ENCODE peak calls at places on chromosomes 6 and 20, in six cellular contexts. One of them, this sample, is unnamed.

GRCh38 chr6:122114733-122115132 is 284.7 kb upstream of the HSF2 start:
- DNase-seq in pancreas: no peak
- DNase-seq in cardiac muscle cell: no peak
- DNase-seq in Peyer's patch: no peak
- DNase-seq in gastrocnemius medialis: no peak
- DNase-seq in CD8-positive, alpha-beta memory T cell: no peak
- DNase-seq in this sample: no peak

GRCh38 chr6:151723152-151723551 is 84.3 kb upstream of the ESR1 start:
- DNase-seq in pancreas: no peak
- DNase-seq in cardiac muscle cell: no peak
- DNase-seq in Peyer's patch: no peak
- DNase-seq in gastrocnemius medialis: no peak
- DNase-seq in CD8-positive, alpha-beta memory T cell: no peak
- DNase-seq in this sample: no peak

GRCh38 chr6:34015576-34015975 is 130.3 kb downstream of the GRM4 start:
- DNase-seq in pancreas: no peak
- DNase-seq in cardiac muscle cell: peak; percentile 8
- DNase-seq in Peyer's patch: no peak
- DNase-seq in gastrocnemius medialis: no peak
- DNase-seq in CD8-positive, alpha-beta memory T cell: peak; percentile 20
- DNase-seq in this sample: no peak

GRCh38 chr6:158653577-158654354 is 3.9 kb downstream of the SYTL3 start:
- DNase-seq in pancreas: no peak
- DNase-seq in cardiac muscle cell: peak; percentile 73
- DNase-seq in Peyer's patch: peak; percentile 94
- DNase-seq in gastrocnemius medialis: no peak
- DNase-seq in CD8-positive, alpha-beta memory T cell: peak; percentile 96
- DNase-seq in this sample: no peak

GRCh38 chr6:2480267-2480966 is 235.0 kb upstream of the GMDS start:
- DNase-seq in pancreas: no peak
- DNase-seq in cardiac muscle cell: peak; percentile 85
- DNase-seq in Peyer's patch: no peak
- DNase-seq in gastrocnemius medialis: no peak
- DNase-seq in CD8-positive, alpha-beta memory T cell: no peak
- DNase-seq in this sample: no peak

GRCh38 chr6:87630746-87631145 is 40.8 kb downstream of the ORC3 start:
- DNase-seq in pancreas: no peak
- DNase-seq in cardiac muscle cell: no peak
- DNase-seq in Peyer's patch: no peak
- DNase-seq in gastrocnemius medialis: no peak
- DNase-seq in CD8-positive, alpha-beta memory T cell: no peak
- DNase-seq in this sample: no peak

GRCh38 chr6:159578629-159579028 is 114.4 kb downstream of the SOD2 start:
- DNase-seq in pancreas: no peak
- DNase-seq in cardiac muscle cell: no peak
- DNase-seq in Peyer's patch: no peak
- DNase-seq in gastrocnemius medialis: no peak
- DNase-seq in CD8-positive, alpha-beta memory T cell: no peak
- DNase-seq in this sample: no peak

GRCh38 chr20:36153754-36154695 is 515 bp upstream of the EPB41L1 start:
- DNase-seq in pancreas: peak; percentile 94
- DNase-seq in cardiac muscle cell: peak; percentile 84
- DNase-seq in Peyer's patch: peak; percentile 79
- DNase-seq in gastrocnemius medialis: peak; percentile 52
- DNase-seq in CD8-positive, alpha-beta memory T cell: no peak
- DNase-seq in this sample: peak; percentile 80

GRCh38 chr6:3317741-3318211 is 59.0 kb downstream of the PSMG4 start:
- DNase-seq in pancreas: no peak
- DNase-seq in cardiac muscle cell: no peak
- DNase-seq in Peyer's patch: no peak
- DNase-seq in gastrocnemius medialis: peak; percentile 38
- DNase-seq in CD8-positive, alpha-beta memory T cell: no peak
- DNase-seq in this sample: no peak

GRCh38 chr20:57735831-57736737 is 26.3 kb upstream of the PMEPA1 start:
- DNase-seq in pancreas: no peak
- DNase-seq in cardiac muscle cell: no peak
- DNase-seq in Peyer's patch: no peak
- DNase-seq in gastrocnemius medialis: no peak
- DNase-seq in CD8-positive, alpha-beta memory T cell: no peak
- DNase-seq in this sample: no peak

GRCh38 chr20:47922280-47922675 is 137.0 kb upstream of the SULF2 start:
- DNase-seq in pancreas: no peak
- DNase-seq in cardiac muscle cell: peak; percentile 64
- DNase-seq in Peyer's patch: no peak
- DNase-seq in gastrocnemius medialis: no peak
- DNase-seq in CD8-positive, alpha-beta memory T cell: no peak
- DNase-seq in this sample: no peak

GRCh38 chr6:151052021-151052646 is 186.6 kb downstream of the MTHFD1L start:
- DNase-seq in pancreas: no peak
- DNase-seq in cardiac muscle cell: no peak
- DNase-seq in Peyer's patch: no peak
- DNase-seq in gastrocnemius medialis: no peak
- DNase-seq in CD8-positive, alpha-beta memory T cell: no peak
- DNase-seq in this sample: peak; percentile 47

GRCh38 chr6:155646443-155646842 is 190.8 kb upstream of the NOX3 start:
- DNase-seq in pancreas: no peak
- DNase-seq in cardiac muscle cell: peak; percentile 59
- DNase-seq in Peyer's patch: no peak
- DNase-seq in gastrocnemius medialis: no peak
- DNase-seq in CD8-positive, alpha-beta memory T cell: no peak
- DNase-seq in this sample: no peak

GRCh38 chr6:6893701-6894100 is 214.1 kb upstream of the RREB1 start:
- DNase-seq in pancreas: no peak
- DNase-seq in cardiac muscle cell: no peak
- DNase-seq in Peyer's patch: no peak
- DNase-seq in gastrocnemius medialis: no peak
- DNase-seq in CD8-positive, alpha-beta memory T cell: no peak
- DNase-seq in this sample: no peak

GRCh38 chr6:83193747-83194582 is 808 bp downstream of the RWDD2A start:
- DNase-seq in pancreas: peak; percentile 80
- DNase-seq in cardiac muscle cell: peak; percentile 22
- DNase-seq in Peyer's patch: peak; percentile 57
- DNase-seq in gastrocnemius medialis: peak; percentile 10
- DNase-seq in CD8-positive, alpha-beta memory T cell: peak; percentile 49
- DNase-seq in this sample: peak; percentile 20

GRCh38 chr6:142537612-142538478 is 236.0 kb downstream of the ADGRG6 start:
- DNase-seq in pancreas: no peak
- DNase-seq in cardiac muscle cell: peak; percentile 52
- DNase-seq in Peyer's patch: no peak
- DNase-seq in gastrocnemius medialis: no peak
- DNase-seq in CD8-positive, alpha-beta memory T cell: no peak
- DNase-seq in this sample: no peak

GRCh38 chr6:41712651-41713103 is 22.7 kb downstream of the TFEB start:
- DNase-seq in pancreas: peak; percentile 92
- DNase-seq in cardiac muscle cell: no peak
- DNase-seq in Peyer's patch: no peak
- DNase-seq in gastrocnemius medialis: peak; percentile 77
- DNase-seq in CD8-positive, alpha-beta memory T cell: no peak
- DNase-seq in this sample: peak; percentile 77

GRCh38 chr20:3282271-3283221 is 43.6 kb upstream of the SLC4A11 start:
- DNase-seq in pancreas: no peak
- DNase-seq in cardiac muscle cell: no peak
- DNase-seq in Peyer's patch: no peak
- DNase-seq in gastrocnemius medialis: no peak
- DNase-seq in CD8-positive, alpha-beta memory T cell: no peak
- DNase-seq in this sample: peak; percentile 61

GRCh38 chr20:49281059-49281912 is 3.4 kb upstream of the ZNFX1 start:
- DNase-seq in pancreas: no peak
- DNase-seq in cardiac muscle cell: peak; percentile 61
- DNase-seq in Peyer's patch: no peak
- DNase-seq in gastrocnemius medialis: no peak
- DNase-seq in CD8-positive, alpha-beta memory T cell: no peak
- DNase-seq in this sample: no peak

GRCh38 chr20:49280463-49281058 is 2.7 kb upstream of the ZNFX1 start:
- DNase-seq in pancreas: no peak
- DNase-seq in cardiac muscle cell: no peak
- DNase-seq in Peyer's patch: no peak
- DNase-seq in gastrocnemius medialis: no peak
- DNase-seq in CD8-positive, alpha-beta memory T cell: no peak
- DNase-seq in this sample: no peak

GRCh38 chr20:49278036-49278816 is at the start of gene ZNFX1:
- DNase-seq in pancreas: peak; percentile 100
- DNase-seq in cardiac muscle cell: peak; percentile 99
- DNase-seq in Peyer's patch: peak; percentile 100
- DNase-seq in gastrocnemius medialis: peak; percentile 99
- DNase-seq in CD8-positive, alpha-beta memory T cell: peak; percentile 99
- DNase-seq in this sample: peak; percentile 99

GRCh38 chr20:49278817-49279676 is 1.2 kb upstream of the ZNFX1 start:
- DNase-seq in pancreas: no peak
- DNase-seq in cardiac muscle cell: peak; percentile 48
- DNase-seq in Peyer's patch: peak; percentile 54
- DNase-seq in gastrocnemius medialis: no peak
- DNase-seq in CD8-positive, alpha-beta memory T cell: no peak
- DNase-seq in this sample: no peak

DNA sequence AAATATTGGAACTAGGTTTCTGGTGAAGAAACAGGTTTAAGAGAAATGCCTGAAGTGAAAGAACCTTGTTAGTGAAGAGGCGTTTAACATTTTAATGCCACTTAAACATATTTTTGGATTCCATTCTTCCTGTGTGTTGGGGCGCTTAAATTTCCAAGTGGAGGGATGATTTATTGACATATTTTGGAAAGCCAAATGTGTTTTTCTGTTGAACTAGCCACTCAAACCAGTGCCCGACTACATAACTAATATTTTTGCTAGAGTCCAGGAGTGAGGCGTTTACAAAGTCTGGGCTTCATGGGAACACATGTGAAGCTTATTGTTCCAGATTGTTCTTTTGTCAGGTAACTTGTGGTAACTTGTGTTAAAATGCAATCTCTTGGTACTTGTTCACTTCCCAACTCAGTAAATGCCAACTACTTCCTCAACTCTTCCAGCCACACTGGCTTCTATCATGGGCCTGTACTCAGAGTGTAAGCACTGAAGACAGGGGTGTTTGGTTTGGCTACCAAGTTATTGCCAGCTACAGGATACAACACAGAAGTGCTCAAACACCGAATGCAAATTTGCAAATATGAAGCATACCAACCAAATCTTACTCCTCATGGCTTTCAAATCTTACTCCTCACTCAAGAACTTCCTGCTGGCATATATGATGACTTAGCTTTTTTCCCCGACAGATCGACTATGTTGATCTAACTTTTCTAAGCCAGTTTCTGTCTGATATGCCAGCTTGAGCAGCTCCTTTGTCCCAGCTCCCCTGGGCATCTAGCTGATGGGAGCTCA is 2.0 kb upstream of the ZNFX1 start:
- DNase-seq in pancreas: no peak
- DNase-seq in cardiac muscle cell: no peak
- DNase-seq in Peyer's patch: no peak
- DNase-seq in gastrocnemius medialis: no peak
- DNase-seq in CD8-positive, alpha-beta memory T cell: no peak
- DNase-seq in this sample: no peak
- H3K4me1 ChIP-seq in pancreas: peaks cover 10% of the 10 kb centered on the region
- H3K4me1 ChIP-seq in cardiac muscle cell: peaks cover 21% of the 10 kb centered on the region
- H3K4me1 ChIP-seq in Peyer's patch: no peaks in the 10 kb centered on the region
- H3K4me1 ChIP-seq in gastrocnemius medialis: peaks cover 56% of the 10 kb centered on the region
- H3K4me1 ChIP-seq in CD8-positive, alpha-beta memory T cell: peaks cover 69% of the 10 kb centered on the region
- H3K4me1 ChIP-seq in this sample: peaks cover 16% of the 10 kb centered on the region

DNA sequence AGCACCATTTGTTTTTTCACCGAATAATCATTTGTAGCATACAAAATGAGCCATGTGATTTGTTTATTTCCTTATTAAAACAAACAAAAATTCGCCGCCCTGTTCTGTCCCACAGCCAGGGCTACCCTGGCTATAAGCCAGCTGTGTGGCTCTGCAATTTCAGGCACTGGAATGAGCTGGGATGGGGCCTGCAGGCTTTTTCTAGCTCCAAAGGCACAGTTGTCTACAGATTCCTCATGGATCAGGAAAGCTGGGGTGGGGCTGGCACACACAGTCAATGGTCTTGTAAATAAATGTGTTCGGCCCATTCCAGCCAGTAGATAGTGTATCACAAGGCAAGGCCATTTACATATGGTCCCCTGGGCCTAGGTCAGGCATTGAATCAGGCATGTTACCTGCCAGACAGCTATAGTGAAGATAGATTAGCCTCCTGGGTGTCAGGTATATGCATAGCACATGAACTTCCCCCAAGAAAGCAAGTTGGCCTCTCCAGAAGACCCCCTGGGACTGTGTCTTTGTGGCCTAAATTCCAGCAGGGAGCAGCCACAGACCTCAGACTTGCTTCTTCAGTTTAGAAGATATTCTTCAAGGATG is 608.9 kb downstream of the MAFB start:
- DNase-seq in pancreas: no peak
- DNase-seq in cardiac muscle cell: no peak
- DNase-seq in Peyer's patch: no peak
- DNase-seq in gastrocnemius medialis: no peak
- DNase-seq in CD8-positive, alpha-beta memory T cell: no peak
- DNase-seq in this sample: peak; percentile 50
- H3K4me3 ChIP-seq in pancreas: no peak overlapping the region
- H3K4me3 ChIP-seq in cardiac muscle cell: no peak overlapping the region
- H3K4me3 ChIP-seq in Peyer's patch: no peak overlapping the region
- H3K4me3 ChIP-seq in gastrocnemius medialis: no peak overlapping the region
- H3K4me3 ChIP-seq in CD8-positive, alpha-beta memory T cell: no peak overlapping the region
- H3K4me3 ChIP-seq in this sample: no peak overlapping the region

GRCh38 chr6:133743621-133744020 is 145.3 kb upstream of the TCF21 start:
- DNase-seq in pancreas: no peak
- DNase-seq in cardiac muscle cell: no peak
- DNase-seq in Peyer's patch: no peak
- DNase-seq in gastrocnemius medialis: no peak
- DNase-seq in CD8-positive, alpha-beta memory T cell: no peak
- DNase-seq in this sample: no peak

GRCh38 chr6:133746417-133746770 is 142.5 kb upstream of the TCF21 start:
- DNase-seq in pancreas: no peak
- DNase-seq in cardiac muscle cell: no peak
- DNase-seq in Peyer's patch: no peak
- DNase-seq in gastrocnemius medialis: no peak
- DNase-seq in CD8-positive, alpha-beta memory T cell: no peak
- DNase-seq in this sample: no peak

GRCh38 chr6:133752129-133752528 is 136.8 kb upstream of the TCF21 start:
- DNase-seq in pancreas: no peak
- DNase-seq in cardiac muscle cell: no peak
- DNase-seq in Peyer's patch: no peak
- DNase-seq in gastrocnemius medialis: no peak
- DNase-seq in CD8-positive, alpha-beta memory T cell: no peak
- DNase-seq in this sample: no peak

GRCh38 chr6:133749427-133749826 is 139.5 kb upstream of the TCF21 start:
- DNase-seq in pancreas: no peak
- DNase-seq in cardiac muscle cell: no peak
- DNase-seq in Peyer's patch: no peak
- DNase-seq in gastrocnemius medialis: no peak
- DNase-seq in CD8-positive, alpha-beta memory T cell: no peak
- DNase-seq in this sample: no peak

DNA sequence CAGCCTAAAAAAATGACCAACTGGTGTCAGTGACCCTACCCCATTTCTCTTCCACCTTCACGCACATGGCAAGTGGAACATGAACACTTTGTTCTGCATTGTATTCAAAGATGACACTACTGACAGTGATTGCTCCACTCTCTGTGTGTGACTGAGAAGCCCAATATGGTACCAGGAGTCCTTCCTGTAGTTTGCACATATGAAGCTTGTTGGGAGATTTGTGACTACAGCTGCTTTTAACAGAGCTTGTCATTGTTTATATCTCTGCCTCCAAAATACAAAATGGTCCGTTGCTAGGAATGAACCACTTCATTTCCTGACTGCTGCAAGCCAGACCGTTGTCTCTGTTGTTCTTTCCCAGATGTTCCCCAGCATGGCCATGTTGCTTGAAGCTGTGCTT is 140.3 kb upstream of the TCF21 start:
- DNase-seq in pancreas: no peak
- DNase-seq in cardiac muscle cell: peak; percentile 32
- DNase-seq in Peyer's patch: no peak
- DNase-seq in gastrocnemius medialis: no peak
- DNase-seq in CD8-positive, alpha-beta memory T cell: no peak
- DNase-seq in this sample: no peak
- H3K4me1 ChIP-seq in pancreas: no peaks in the 10 kb centered on the region
- H3K4me1 ChIP-seq in cardiac muscle cell: no peaks in the 10 kb centered on the region
- H3K4me1 ChIP-seq in Peyer's patch: no peaks in the 10 kb centered on the region
- H3K4me1 ChIP-seq in gastrocnemius medialis: no peaks in the 10 kb centered on the region
- H3K4me1 ChIP-seq in CD8-positive, alpha-beta memory T cell: no peaks in the 10 kb centered on the region
- H3K4me1 ChIP-seq in this sample: no peaks in the 10 kb centered on the region

GRCh38 chr6:143609972-143610371 is 67.8 kb upstream of the PHACTR2 start:
- DNase-seq in pancreas: no peak
- DNase-seq in cardiac muscle cell: no peak
- DNase-seq in Peyer's patch: no peak
- DNase-seq in gastrocnemius medialis: no peak
- DNase-seq in CD8-positive, alpha-beta memory T cell: no peak
- DNase-seq in this sample: no peak
- H3K4me3 ChIP-seq in pancreas: no peak overlapping the region
- H3K4me3 ChIP-seq in cardiac muscle cell: no peak overlapping the region
- H3K4me3 ChIP-seq in Peyer's patch: no peak overlapping the region
- H3K4me3 ChIP-seq in gastrocnemius medialis: no peak overlapping the region
- H3K4me3 ChIP-seq in CD8-positive, alpha-beta memory T cell: no peak overlapping the region
- H3K4me3 ChIP-seq in this sample: no peak overlapping the region

This sample was measured in breast epithelium.